ENCODE peak calls at places on chromosomes 7 and 10, in four cellular contexts. R is GM12878, P is K562, J is HepG2. O is an unnamed sample.

GRCh38 chr7:75905785-75906604 is 9.0 kb upstream of the POR start:
- DNase-seq in P (no peak), J (peak), R (no peak), O (no peak)

GRCh38 chr10:75959209-75959608 is 527.8 kb downstream of the LRMDA start:
- DNase-seq in R (no peak), J (peak), P (no peak), O (no peak)

GRCh38 chr10:48253970-48254657 is 20.4 kb downstream of the FRMPD2 start:
- DNase-seq in J (no peak), R (no peak), P (no peak), O (no peak)

GRCh38 chr10:62619409-62619730 is 185.2 kb upstream of the ADO start:
- DNase-seq in J (no peak), R (no peak), P (no peak), O (no peak)

GRCh38 chr10:12181065-12181775 is 14.5 kb downstream of the NUDT5 start:
- DNase-seq in J (no peak), R (peak), P (no peak), O (no peak)

GRCh38 chr7:117208257-117208656 is 114.6 kb downstream of the WNT2 start:
- DNase-seq in J (no peak), P (peak), R (no peak), O (no peak)

GRCh38 chr10:52623761-52624160 is 148.8 kb downstream of the MBL2 start:
- DNase-seq in J (no peak), P (no peak), R (no peak), O (no peak)

GRCh38 chr10:72875250-72876055 is 18.1 kb upstream of the OIT3 start:
- DNase-seq in P (peak), R (no peak), J (peak), O (peak)

GRCh38 chr10:85919358-85920022 is 447.1 kb downstream of the GRID1 start:
- DNase-seq in P (no peak), J (no peak), R (no peak), O (no peak)

GRCh38 chr10:122103592-122103991 is 114.6 kb downstream of the TACC2 start:
- DNase-seq in J (no peak), P (no peak), R (no peak), O (no peak)

GRCh38 chr7:20219446-20220292 is 2.5 kb upstream of the MACC1 start:
- DNase-seq in R (peak), P (peak), J (peak), O (no peak)

GRCh38 chr10:96488161-96488935 is 25.4 kb downstream of the TLL2 start:
- DNase-seq in R (no peak), P (no peak), J (no peak), O (no peak)

GRCh38 chr7:99997545-99998137 is 17.8 kb upstream of the ZKSCAN1 start:
- DNase-seq in J (peak), P (no peak), R (no peak), O (no peak)

GRCh38 chr7:83882551-83882950 is 233.6 kb upstream of the SEMA3E start:
- DNase-seq in J (no peak), P (no peak), R (no peak), O (no peak)

GRCh38 chr10:8060010-8060703 is 5.7 kb downstream of the GATA3 start:
- DNase-seq in P (no peak), J (no peak), R (peak), O (no peak)

GRCh38 chr7:86720306-86720705 is 76.6 kb downstream of the GRM3 start:
- DNase-seq in P (no peak), R (no peak), J (no peak), O (no peak)

GRCh38 chr7:12423995-12424745 is 20.5 kb upstream of the VWDE start:
- DNase-seq in J (no peak), R (no peak), P (no peak), O (no peak)

GRCh38 chr10:71582019-71582418 is 137.6 kb downstream of the C10orf105 start:
- DNase-seq in P (peak), J (no peak), R (no peak), O (no peak)

GRCh38 chr7:35624299-35625186 is 70.4 kb downstream of the HERPUD2 start:
- DNase-seq in R (no peak), J (peak), P (peak), O (peak)

GRCh38 chr10:80132299-80133139 is at the start of gene PLAC9:
- DNase-seq in J (no peak), R (no peak), P (no peak), O (no peak)

GRCh38 chr7:146388928-146389327 is 272.3 kb downstream of the CNTNAP2 start:
- DNase-seq in P (no peak), J (no peak), R (no peak), O (no peak)

GRCh38 chr7:122528879-122529481 is 169.9 kb downstream of the RNF133 start:
- DNase-seq in R (no peak), P (peak), J (peak), O (no peak)

GRCh38 chr10:36669615-36670325 is 455.6 kb upstream of the ANKRD30A start:
- DNase-seq in R (no peak), P (no peak), J (no peak), O (no peak)

GRCh38 chr7:88758355-88759215 is 915 bp upstream of the ZNF804B start:
- DNase-seq in J (no peak), R (no peak), P (peak), O (peak)

GRCh38 chr10:44921061-44921460 is 9.9 kb downstream of the TMEM72 start:
- DNase-seq in J (no peak), P (no peak), R (no peak), O (no peak)

GRCh38 chr10:91613411-91614253 is 19.2 kb downstream of the PPP1R3C start:
- DNase-seq in P (peak), R (no peak), J (no peak), O (no peak)

GRCh38 chr7:47088329-47089067 is 493.4 kb downstream of the TNS3 start:
- DNase-seq in P (peak), R (no peak), J (peak), O (peak)

GRCh38 chr10:320787-321186 is 185.5 kb downstream of the ZMYND11 start:
- DNase-seq in J (no peak), R (no peak), P (no peak), O (no peak)

GRCh38 chr10:11046766-11047165 is 29.1 kb downstream of the CELF2 start:
- DNase-seq in P (no peak), R (no peak), J (no peak), O (no peak)

GRCh38 chr10:29980084-29980483 is 79.3 kb downstream of the JCAD start:
- DNase-seq in J (no peak), R (no peak), P (no peak), O (no peak)

GRCh38 chr10:120431356-120431755 is 25.7 kb upstream of the PLPP4 start:
- DNase-seq in R (no peak), J (no peak), P (no peak), O (no peak)

GRCh38 chr7:22846961-22847360 is 24.3 kb upstream of the TOMM7 start:
- DNase-seq in J (no peak), P (no peak), R (no peak), O (no peak)

GRCh38 chr7:101017099-101017777 is 2.6 kb upstream of the MUC17 start:
- DNase-seq in P (peak), J (peak), R (peak), O (peak)

GRCh38 chr10:113475381-113475807 is 77.5 kb upstream of the HABP2 start:
- DNase-seq in R (no peak), J (no peak), P (no peak), O (no peak)

DNA sequence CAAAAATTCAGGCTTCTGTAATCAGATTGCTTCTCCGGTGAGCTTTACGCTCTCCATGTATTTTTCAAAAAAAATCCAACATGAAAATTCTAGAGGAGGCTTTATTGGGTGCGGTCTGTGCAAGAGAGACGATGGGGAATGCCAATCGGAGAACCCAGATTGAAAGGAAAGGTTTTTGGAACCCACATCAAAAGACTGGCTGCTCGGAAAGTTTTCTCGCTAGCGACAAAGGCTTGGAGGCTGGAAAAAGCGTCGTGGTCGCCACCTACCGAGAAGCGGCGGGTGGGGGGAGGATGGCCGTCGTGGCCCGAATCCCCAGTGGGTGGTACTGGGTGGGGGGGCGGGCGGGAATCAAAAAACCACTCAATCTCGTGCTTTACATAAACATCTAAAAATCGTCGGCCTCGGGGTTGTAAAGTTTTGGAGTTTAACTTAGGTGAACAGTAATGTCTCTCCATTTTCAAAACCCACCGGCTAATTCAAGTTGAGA is 1.1 kb upstream of the GTF2I start:
- DNase-seq in J (peak), R (no peak), P (peak), O (peak)
- TF ChIP-seq FOXK2 in J (no peak), R (no peak), P (no peak), O (no peak)

GRCh38 chr7:105387621-105388372 is 924 bp downstream of the SRPK2 start:
- DNase-seq in P (peak), R (no peak), J (peak), O (peak)
- TF ChIP-seq FOXK2 in P (no peak), R (no peak), J (no peak), O (no peak)

GRCh38 chr10:124648738-124649137 is 95.4 kb downstream of the FAM53B start:
- DNase-seq in R (peak), J (no peak), P (peak), O (no peak)
- TF ChIP-seq FOXK2 in R (no peak), J (no peak), P (peak), O (no peak)

DNA sequence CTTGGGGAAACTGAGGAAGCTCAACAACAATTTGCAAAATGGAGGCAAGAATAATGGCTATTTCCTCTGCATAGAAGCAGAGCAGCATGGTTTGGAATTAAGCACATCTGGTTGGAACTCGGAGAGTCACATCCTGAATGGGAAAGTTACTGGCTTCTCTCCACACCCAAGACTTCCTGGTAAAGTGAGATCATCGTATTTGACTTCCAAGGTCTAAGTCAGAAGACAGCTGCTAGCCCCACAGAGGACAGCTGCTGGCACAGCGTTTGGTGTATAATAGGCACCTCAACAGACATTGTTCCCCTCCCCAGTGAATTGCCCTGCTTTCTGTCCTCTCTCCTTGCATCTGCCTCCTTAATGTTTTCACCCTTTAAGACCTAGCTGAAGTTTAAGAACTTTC is 37.0 kb upstream of the NRF1 start:
- DNase-seq in R (no peak), P (no peak), J (no peak), O (no peak)
- TF ChIP-seq FOXK2 in R (no peak), P (no peak), J (no peak), O (no peak)

GRCh38 chr10:5627486-5628044 is 38.8 kb downstream of the ASB13 start:
- DNase-seq in J (peak), R (no peak), P (no peak), O (no peak)

GRCh38 chr10:5625992-5626777 is 40.2 kb downstream of the ASB13 start:
- DNase-seq in P (no peak), J (no peak), R (no peak), O (no peak)

GRCh38 chr10:5629789-5630436 is 36.5 kb downstream of the ASB13 start:
- DNase-seq in R (peak), J (peak), P (peak), O (peak)

GRCh38 chr10:5628798-5629788 is 37.3 kb downstream of the ASB13 start:
- DNase-seq in P (no peak), R (no peak), J (no peak), O (no peak)

GRCh38 chr10:5628366-5628765 is 38.0 kb downstream of the ASB13 start:
- DNase-seq in P (no peak), R (no peak), J (no peak), O (no peak)
- TF ChIP-seq FOXK2 in P (no peak), R (no peak), J (no peak), O (no peak)

DNA sequence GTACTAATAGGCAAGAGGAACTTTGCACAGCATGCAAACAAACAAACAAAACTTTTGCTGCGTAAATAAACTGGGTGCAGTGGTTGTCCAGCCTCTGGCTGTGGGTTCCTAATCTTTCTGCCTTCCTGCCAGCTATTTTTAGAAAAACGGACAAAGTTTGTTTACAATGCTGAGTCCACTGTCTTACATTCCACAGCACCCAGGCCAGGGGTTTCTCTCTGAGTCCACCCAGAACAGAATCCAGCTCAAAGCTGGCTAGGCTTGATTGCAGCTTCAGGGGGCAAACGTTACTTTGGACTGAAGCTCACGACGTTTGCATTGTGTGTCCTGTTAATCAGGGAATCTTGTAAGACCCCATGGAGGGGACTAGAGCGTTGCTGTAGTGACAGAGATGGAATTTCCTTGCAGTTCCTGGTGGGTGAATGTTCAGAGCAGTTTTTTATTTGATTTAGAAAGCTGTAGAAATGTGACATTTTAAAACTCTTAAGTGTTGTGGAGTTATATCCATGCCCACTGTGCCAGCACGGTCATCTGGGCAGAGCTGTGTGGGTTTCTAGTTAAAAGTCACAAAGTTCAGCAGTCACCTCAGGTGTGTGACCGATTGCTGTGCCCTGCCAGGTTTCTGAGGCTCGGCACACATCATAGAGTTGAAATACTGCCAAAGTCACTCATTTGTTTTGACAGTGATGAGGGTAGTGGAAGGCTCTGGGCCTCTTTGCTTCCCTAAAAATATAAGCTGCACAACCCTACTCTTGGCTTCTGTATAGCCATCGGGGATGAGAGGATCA is 246.9 kb downstream of the STK31 start:
- DNase-seq in P (peak), J (peak), R (no peak), O (no peak)
- TF ChIP-seq FOXK2 in P (no peak), J (no peak), R (no peak), O (no peak)

GRCh38 chr7:157004839-157005455 is 5.5 kb downstream of the MNX1 start:
- DNase-seq in R (no peak), J (no peak), P (no peak), O (no peak)
- TF ChIP-seq FOXK2 in R (no peak), J (no peak), P (no peak), O (no peak)